ENCODE peak calls at places on chromosome 10, in ten cellular contexts. X is endothelial cell of umbilical vein, P is uterus, N is IMR-90, G is suprapubic skin, K is tibial nerve, Y is A549, S is esophagus muscularis mucosa, O is ovary, U is sigmoid colon. B is an unnamed sample.

GRCh38 chr10:91901784-91902677 is 7.3 kb downstream of the FGFBP3 start:
- DNase-seq in P (no peak), O (no peak), N (peak), X (peak), Y (peak), K (no peak), U (no peak), S (no peak), G (no peak), B (peak)

GRCh38 chr10:6504296-6504695 is 75.8 kb downstream of the PRKCQ start:
- DNase-seq in U (no peak), X (no peak), S (no peak), N (no peak), G (no peak), Y (no peak), O (no peak), P (no peak), K (no peak), B (no peak)

GRCh38 chr10:95404864-95405263 is 114.1 kb upstream of the PDLIM1 start:
- DNase-seq in G (no peak), X (no peak), P (no peak), O (no peak), K (no peak), S (no peak), Y (no peak), N (no peak), U (no peak), B (no peak)

GRCh38 chr10:31515819-31516402 is 196.9 kb downstream of the ZEB1 start:
- DNase-seq in U (no peak), Y (no peak), O (no peak), K (no peak), G (no peak), P (no peak), N (peak), S (no peak), X (no peak), B (no peak)

GRCh38 chr10:58643029-58643428 is 130.4 kb downstream of the BICC1 start:
- DNase-seq in N (no peak), K (no peak), G (no peak), S (no peak), X (no peak), O (no peak), P (no peak), U (no peak), Y (no peak), B (no peak)

GRCh38 chr10:86799188-86799845 is 42.9 kb downstream of the BMPR1A start:
- DNase-seq in K (no peak), U (no peak), P (no peak), G (no peak), Y (no peak), S (no peak), X (no peak), O (no peak), N (no peak), B (no peak)

GRCh38 chr10:11673346-11674330 is 62.2 kb upstream of the USP6NL start:
- DNase-seq in K (no peak), O (no peak), P (peak), N (no peak), U (no peak), G (no peak), X (peak), S (no peak), Y (no peak), B (no peak)

GRCh38 chr10:93458821-93459257 is 23.3 kb downstream of the MYOF start:
- DNase-seq in P (peak), U (peak), X (peak), K (peak), S (peak), Y (peak), G (no peak), N (peak), O (peak), B (peak)

GRCh38 chr10:61356342-61356741 is 96.8 kb downstream of the TMEM26 start:
- DNase-seq in Y (no peak), S (no peak), G (no peak), N (no peak), X (no peak), U (no peak), K (no peak), P (no peak), O (no peak), B (no peak)

GRCh38 chr10:5666324-5667220 is at the start of gene ASB13:
- DNase-seq in N (peak), G (no peak), O (peak), U (peak), Y (peak), X (peak), P (peak), S (peak), K (no peak), B (peak)

GRCh38 chr10:127017406-127018297 is 112.4 kb downstream of the DOCK1 start:
- DNase-seq in X (no peak), K (no peak), N (peak), Y (peak), U (no peak), S (no peak), O (no peak), G (peak), P (no peak), B (no peak)

GRCh38 chr10:77349226-77349625 is 288.4 kb downstream of the KCNMA1 start:
- DNase-seq in X (no peak), U (no peak), N (peak), S (no peak), G (no peak), P (no peak), K (no peak), O (no peak), Y (no peak), B (no peak)

GRCh38 chr10:124624456-124624855 is 119.7 kb downstream of the FAM53B start:
- DNase-seq in K (no peak), X (no peak), S (no peak), P (no peak), O (no peak), Y (no peak), G (no peak), N (no peak), U (no peak), B (no peak)

GRCh38 chr10:116706281-116706680 is 36.1 kb downstream of the HSPA12A start:
- DNase-seq in N (no peak), U (no peak), K (no peak), G (no peak), X (no peak), P (no peak), S (no peak), Y (no peak), O (no peak), B (no peak)

GRCh38 chr10:7773845-7774801 is 13.7 kb downstream of the KIN start:
- DNase-seq in K (no peak), X (peak), N (no peak), U (no peak), P (no peak), Y (no peak), O (no peak), G (no peak), S (no peak), B (peak)

GRCh38 chr10:91309711-91310110 is 89.2 kb downstream of the PCGF5 start:
- DNase-seq in X (no peak), O (no peak), G (no peak), P (no peak), S (no peak), Y (no peak), N (no peak), K (no peak), U (no peak), B (no peak)

GRCh38 chr10:110460111-110460809 is 37.4 kb upstream of the DUSP5 start:
- DNase-seq in Y (peak), P (no peak), S (no peak), U (no peak), N (peak), K (no peak), X (peak), O (no peak), G (no peak), B (peak)

GRCh38 chr10:124090630-124091209 is 2.7 kb downstream of the CHST15 start:
- DNase-seq in K (no peak), U (no peak), S (no peak), O (no peak), X (no peak), G (no peak), N (no peak), P (no peak), Y (no peak), B (peak)

GRCh38 chr10:2784766-2785165 is 282.6 kb upstream of the PFKP start:
- DNase-seq in N (no peak), O (no peak), U (no peak), G (no peak), P (no peak), Y (no peak), S (no peak), K (no peak), X (no peak), B (no peak)

GRCh38 chr10:16436367-16436757 is 448 bp upstream of the PTER start:
- DNase-seq in N (no peak), O (no peak), X (no peak), G (no peak), S (no peak), K (no peak), Y (no peak), U (no peak), P (no peak), B (no peak)

GRCh38 chr10:97939446-97939990 is 89.9 kb downstream of the GOLGA7B start:
- DNase-seq in U (no peak), K (no peak), Y (no peak), N (no peak), O (no peak), S (no peak), P (no peak), X (no peak), G (no peak), B (no peak)

GRCh38 chr10:96236090-96236478 is 35.3 kb downstream of the BLNK start:
- DNase-seq in U (no peak), P (no peak), S (no peak), N (no peak), X (no peak), O (no peak), K (no peak), G (no peak), Y (no peak), B (no peak)

GRCh38 chr10:3324572-3324971 is 152.0 kb upstream of the PITRM1 start:
- DNase-seq in G (no peak), U (no peak), S (no peak), K (no peak), Y (no peak), X (no peak), O (no peak), N (no peak), P (no peak), B (no peak)

GRCh38 chr10:116699783-116700150 is 42.6 kb downstream of the HSPA12A start:
- DNase-seq in G (no peak), U (peak), S (no peak), Y (no peak), K (no peak), P (no peak), N (no peak), X (no peak), O (no peak), B (no peak)

GRCh38 chr10:6228647-6229046 is 25.9 kb downstream of the PFKFB3 start:
- DNase-seq in P (no peak), K (no peak), O (no peak), U (no peak), G (no peak), X (no peak), S (no peak), N (no peak), Y (no peak), B (no peak)

GRCh38 chr10:27019827-27020226 is 80.5 kb downstream of the ANKRD26 start:
- DNase-seq in N (no peak), P (no peak), U (no peak), S (no peak), X (peak), Y (no peak), G (no peak), O (no peak), K (no peak), B (no peak)

GRCh38 chr10:6162589-6163356 is 40.0 kb upstream of the PFKFB3 start:
- DNase-seq in P (no peak), O (peak), U (no peak), Y (peak), G (no peak), S (no peak), X (no peak), N (no peak), K (no peak), B (no peak)

GRCh38 chr10:115827650-115828049 is 445.4 kb downstream of the GFRA1 start:
- DNase-seq in U (no peak), K (no peak), G (no peak), O (no peak), P (no peak), N (peak), X (no peak), Y (no peak), S (no peak), B (no peak)

GRCh38 chr10:120392245-120392644 is 64.8 kb upstream of the PLPP4 start:
- DNase-seq in O (no peak), U (no peak), K (no peak), G (no peak), N (no peak), Y (no peak), X (peak), S (no peak), P (no peak), B (no peak)

DNA sequence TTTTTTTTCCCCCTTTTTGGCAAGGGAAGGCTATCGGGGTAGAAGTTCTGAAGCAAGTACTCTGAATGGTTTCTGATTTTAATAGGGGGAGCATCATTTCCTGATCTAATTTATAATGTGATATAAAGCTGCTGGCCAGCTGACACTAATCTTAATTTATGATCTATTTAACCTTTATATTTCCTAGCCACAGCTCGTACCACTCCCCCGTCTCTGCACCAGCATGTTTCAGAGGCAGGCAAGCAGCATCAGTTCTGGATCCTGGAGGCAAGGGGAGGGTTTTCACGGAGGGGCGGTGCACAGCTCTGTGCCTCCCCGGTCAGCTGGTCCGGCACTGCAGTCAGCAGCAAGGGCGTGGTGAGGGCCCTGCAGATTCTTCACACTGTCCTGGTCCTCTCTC is 30.0 kb downstream of the MGMT start:
- DNase-seq in O (no peak), X (no peak), U (no peak), Y (no peak), S (peak), G (no peak), K (no peak), N (no peak), P (no peak), B (no peak)
- H3K4me3 ChIP-seq in O (no peak), X (no peak), U (no peak), Y (no peak), S (no peak), G (no peak), K (no peak), N (no peak), P (no peak), B (no peak)

DNA sequence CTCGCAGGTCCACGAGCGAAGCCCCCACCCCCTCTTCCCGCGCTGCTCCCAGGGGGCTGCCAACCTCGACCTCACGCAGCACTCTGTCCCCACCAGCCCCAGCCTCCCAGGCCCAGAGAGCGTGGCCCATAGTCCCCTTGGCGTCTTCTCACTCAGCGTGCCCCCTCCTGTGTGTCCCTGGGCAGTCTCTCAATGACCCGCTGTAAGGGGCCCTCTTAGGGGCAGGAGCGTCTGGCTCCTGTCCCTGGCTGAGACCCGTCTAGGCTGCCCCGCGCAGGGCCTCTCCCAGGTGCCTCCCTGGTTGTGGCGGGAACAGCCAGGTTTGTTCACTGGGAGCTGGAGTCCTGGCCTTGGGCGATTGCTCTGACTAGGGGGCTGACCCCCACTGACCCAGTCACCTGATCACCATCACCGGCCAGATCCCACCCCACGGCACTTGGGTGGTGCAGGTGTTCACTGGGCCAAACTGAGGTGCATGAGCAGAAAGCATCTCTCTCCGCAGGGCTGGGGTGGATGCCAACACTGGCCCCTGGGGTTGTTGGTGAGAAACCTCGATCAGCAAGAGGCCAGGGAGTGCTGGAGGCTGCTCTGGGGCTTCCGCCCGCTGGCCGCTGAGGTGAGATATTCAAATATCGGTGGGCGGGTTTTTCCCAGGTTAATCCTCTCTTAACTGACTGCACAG is 12.6 kb upstream of the WDFY4 start:
- DNase-seq in Y (no peak), N (no peak), K (no peak), P (no peak), G (no peak), O (no peak), S (peak), X (no peak), U (no peak), B (no peak)
- TF ChIP-seq POLR2A in Y (no peak), N (no peak), K (no peak), P (no peak), G (no peak), O (no peak), S (no peak), X (no peak), U (no peak), B (no peak)

DNA sequence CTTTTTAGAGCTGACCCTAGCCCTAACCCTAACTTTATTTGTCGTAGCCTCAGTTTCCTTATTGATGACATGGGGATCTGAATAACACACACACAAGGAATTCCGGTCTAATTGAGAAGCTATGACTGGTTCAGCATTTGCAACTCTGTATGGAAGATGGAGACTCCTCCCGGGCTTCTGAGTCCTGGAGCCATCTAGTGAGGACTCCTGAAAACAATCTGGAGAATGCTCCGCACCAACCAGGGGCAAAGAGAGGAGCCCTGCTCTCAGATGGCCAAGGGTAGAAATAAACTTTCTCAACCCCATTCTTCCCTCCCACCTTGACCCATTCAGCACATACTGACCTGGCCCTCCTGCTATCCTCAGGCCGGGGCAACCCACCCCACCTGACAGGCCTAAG is 26.4 kb downstream of the MBL2 start:
- DNase-seq in U (no peak), O (no peak), Y (peak), X (peak), P (no peak), G (no peak), N (no peak), K (no peak), S (no peak), B (no peak)
- TF ChIP-seq CTCF in U (no peak), O (no peak), Y (no peak), X (no peak), P (no peak), G (no peak), N (no peak), K (no peak), S (no peak), B (no peak)

GRCh38 chr10:29859521-29860130 is 199.8 kb downstream of the JCAD start:
- DNase-seq in P (no peak), X (no peak), K (no peak), U (no peak), N (peak), O (no peak), S (no peak), Y (no peak), G (no peak), B (no peak)

GRCh38 chr10:29860159-29860558 is 199.2 kb downstream of the JCAD start:
- DNase-seq in N (peak), P (no peak), O (no peak), K (no peak), S (no peak), G (no peak), Y (no peak), U (peak), X (no peak), B (no peak)

GRCh38 chr10:29858352-29859267 is 200.8 kb downstream of the JCAD start:
- DNase-seq in U (peak), G (no peak), Y (peak), S (no peak), K (no peak), X (peak), P (peak), O (peak), N (peak), B (peak)

GRCh38 chr10:29856295-29856694 is 203.1 kb downstream of the JCAD start:
- DNase-seq in N (no peak), G (no peak), K (no peak), U (no peak), P (no peak), X (no peak), S (no peak), Y (no peak), O (no peak), B (no peak)

DNA sequence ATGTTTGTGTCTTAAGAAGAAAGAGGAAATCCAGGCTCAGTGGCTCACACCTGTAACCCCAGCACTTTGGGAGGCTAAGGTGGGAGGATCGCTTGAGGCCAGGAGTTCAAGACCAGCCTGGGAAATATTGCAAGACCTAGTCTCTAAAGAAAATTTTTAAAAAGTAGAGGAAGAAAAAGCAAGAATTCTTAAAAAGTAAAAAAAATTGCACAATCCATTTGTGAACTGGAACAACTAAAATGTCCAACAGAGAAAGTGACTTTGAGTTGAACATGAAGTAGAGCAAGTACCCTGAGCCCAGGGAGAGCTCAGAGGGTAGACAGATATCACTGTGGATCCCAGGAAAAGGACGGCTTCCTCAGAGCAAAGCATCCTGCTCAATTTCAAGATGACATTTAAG is 201.5 kb downstream of the JCAD start:
- DNase-seq in G (no peak), N (no peak), K (no peak), O (no peak), U (no peak), X (no peak), Y (no peak), P (no peak), S (no peak), B (no peak)
- H3K4me3 ChIP-seq in G (no peak), N (no peak), K (no peak), O (no peak), U (no peak), X (no peak), Y (no peak), P (no peak), S (no peak), B (no peak)

GRCh38 chr10:17622061-17622460 is 4.9 kb upstream of the HACD1 start:
- DNase-seq in O (no peak), U (no peak), G (no peak), P (no peak), Y (no peak), K (no peak), X (no peak), N (peak), S (no peak), B (no peak)

GRCh38 chr10:17616403-17617030 is 657 bp downstream of the HACD1 start:
- DNase-seq in S (no peak), K (peak), G (peak), X (peak), O (peak), U (peak), P (peak), N (peak), Y (peak), B (peak)

GRCh38 chr10:17617031-17617911 is at the start of gene HACD1:
- DNase-seq in X (peak), N (peak), K (peak), G (peak), Y (peak), U (peak), O (peak), S (no peak), P (peak), B (peak)
- TF ChIP-seq POLR2A in X (peak), N (peak), K (no peak), G (no peak), Y (peak), U (peak), O (no peak), S (peak), P (no peak), B (no peak)

DNA sequence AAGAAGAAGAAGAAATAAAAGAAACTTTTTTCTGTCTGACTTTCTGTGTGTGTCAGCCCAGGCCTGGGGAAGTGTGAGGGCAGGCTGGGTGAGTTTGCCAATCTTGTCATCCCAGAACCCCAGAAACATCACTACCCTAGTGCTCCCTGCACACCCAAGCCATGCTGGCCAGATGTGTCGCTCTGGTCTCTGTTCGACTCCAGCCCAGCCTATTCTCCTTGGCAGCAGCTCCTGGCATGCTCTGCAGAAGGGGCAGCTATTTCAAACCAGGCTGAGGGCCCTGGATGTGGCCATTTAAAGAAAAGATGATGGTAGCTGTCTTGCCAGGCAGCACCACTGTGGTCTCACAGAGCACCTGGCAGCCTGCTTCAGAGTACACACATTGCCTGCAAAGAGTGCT is 334.1 kb downstream of the RPS24 start:
- DNase-seq in O (no peak), S (no peak), P (no peak), G (no peak), Y (no peak), N (no peak), X (no peak), K (no peak), U (no peak), B (no peak)
- TF ChIP-seq CTCF in O (no peak), S (no peak), P (no peak), G (no peak), Y (no peak), N (no peak), X (no peak), K (no peak), U (no peak), B (no peak)